ENCODE peak calls at places on chromosome 12, in six cellular contexts. One of them, this sample, is unnamed.

GRCh38 chr12:13727707-13728147 is 253.7 kb downstream of the GRIN2B start:
- DNase-seq in psoas muscle: no peak
- DNase-seq in mesendoderm: peak
- DNase-seq in HS-5: peak
- DNase-seq in Kasumi-1: no peak
- DNase-seq in stimulated activated CD8-positive, alpha-beta memory T cell treated with anti-CD3 and anti-CD28 coated beads, Interleukin-15, amount 100 ng/mL, for 24 hours: no peak
- DNase-seq in this sample: no peak

GRCh38 chr12:131457331-131458047 is 253.4 kb upstream of the SFSWAP start:
- DNase-seq in mesendoderm: no peak
- DNase-seq in stimulated activated CD8-positive, alpha-beta memory T cell treated with anti-CD3 and anti-CD28 coated beads, Interleukin-15, amount 100 ng/mL, for 24 hours: no peak
- DNase-seq in psoas muscle: no peak
- DNase-seq in HS-5: no peak
- DNase-seq in Kasumi-1: no peak
- DNase-seq in this sample: no peak

GRCh38 chr12:130686511-130686981 is 29.6 kb downstream of the RIMBP2 start:
- DNase-seq in mesendoderm: peak
- DNase-seq in stimulated activated CD8-positive, alpha-beta memory T cell treated with anti-CD3 and anti-CD28 coated beads, Interleukin-15, amount 100 ng/mL, for 24 hours: no peak
- DNase-seq in Kasumi-1: no peak
- DNase-seq in HS-5: no peak
- DNase-seq in psoas muscle: no peak
- DNase-seq in this sample: no peak

GRCh38 chr12:104358353-104359003 is 54.9 kb downstream of the EID3 start:
- DNase-seq in mesendoderm: peak
- DNase-seq in Kasumi-1: peak
- DNase-seq in psoas muscle: peak
- DNase-seq in HS-5: no peak
- DNase-seq in stimulated activated CD8-positive, alpha-beta memory T cell treated with anti-CD3 and anti-CD28 coated beads, Interleukin-15, amount 100 ng/mL, for 24 hours: no peak
- DNase-seq in this sample: peak

GRCh38 chr12:67070307-67070600 is 198.9 kb upstream of the CAND1 start:
- DNase-seq in HS-5: no peak
- DNase-seq in Kasumi-1: no peak
- DNase-seq in psoas muscle: no peak
- DNase-seq in stimulated activated CD8-positive, alpha-beta memory T cell treated with anti-CD3 and anti-CD28 coated beads, Interleukin-15, amount 100 ng/mL, for 24 hours: no peak
- DNase-seq in mesendoderm: peak
- DNase-seq in this sample: no peak

GRCh38 chr12:31034372-31034771 is 39.3 kb upstream of the DDX11 start:
- DNase-seq in Kasumi-1: no peak
- DNase-seq in mesendoderm: no peak
- DNase-seq in stimulated activated CD8-positive, alpha-beta memory T cell treated with anti-CD3 and anti-CD28 coated beads, Interleukin-15, amount 100 ng/mL, for 24 hours: no peak
- DNase-seq in HS-5: no peak
- DNase-seq in psoas muscle: no peak
- DNase-seq in this sample: no peak

GRCh38 chr12:130333341-130333740 is 4.3 kb upstream of the PIWIL1 start:
- DNase-seq in HS-5: no peak
- DNase-seq in psoas muscle: no peak
- DNase-seq in mesendoderm: peak
- DNase-seq in stimulated activated CD8-positive, alpha-beta memory T cell treated with anti-CD3 and anti-CD28 coated beads, Interleukin-15, amount 100 ng/mL, for 24 hours: no peak
- DNase-seq in Kasumi-1: no peak
- DNase-seq in this sample: no peak

GRCh38 chr12:121520586-121521086 is 60.2 kb downstream of the KDM2B start:
- DNase-seq in HS-5: no peak
- DNase-seq in psoas muscle: no peak
- DNase-seq in stimulated activated CD8-positive, alpha-beta memory T cell treated with anti-CD3 and anti-CD28 coated beads, Interleukin-15, amount 100 ng/mL, for 24 hours: no peak
- DNase-seq in Kasumi-1: no peak
- DNase-seq in mesendoderm: no peak
- DNase-seq in this sample: no peak

GRCh38 chr12:94575024-94575423 is 75.3 kb downstream of the TMCC3 start:
- DNase-seq in stimulated activated CD8-positive, alpha-beta memory T cell treated with anti-CD3 and anti-CD28 coated beads, Interleukin-15, amount 100 ng/mL, for 24 hours: no peak
- DNase-seq in psoas muscle: no peak
- DNase-seq in mesendoderm: no peak
- DNase-seq in HS-5: no peak
- DNase-seq in Kasumi-1: no peak
- DNase-seq in this sample: no peak

GRCh38 chr12:118359541-118359915 is 13.2 kb downstream of the TAOK3 start:
- DNase-seq in psoas muscle: no peak
- DNase-seq in Kasumi-1: peak
- DNase-seq in mesendoderm: no peak
- DNase-seq in stimulated activated CD8-positive, alpha-beta memory T cell treated with anti-CD3 and anti-CD28 coated beads, Interleukin-15, amount 100 ng/mL, for 24 hours: no peak
- DNase-seq in HS-5: no peak
- DNase-seq in this sample: no peak

GRCh38 chr12:92905258-92905810 is 23.8 kb downstream of the EEA1 start:
- DNase-seq in psoas muscle: no peak
- DNase-seq in Kasumi-1: no peak
- DNase-seq in stimulated activated CD8-positive, alpha-beta memory T cell treated with anti-CD3 and anti-CD28 coated beads, Interleukin-15, amount 100 ng/mL, for 24 hours: no peak
- DNase-seq in HS-5: no peak
- DNase-seq in mesendoderm: no peak
- DNase-seq in this sample: no peak

GRCh38 chr12:92304335-92305066 is 158.9 kb upstream of the BTG1 start:
- DNase-seq in Kasumi-1: no peak
- DNase-seq in stimulated activated CD8-positive, alpha-beta memory T cell treated with anti-CD3 and anti-CD28 coated beads, Interleukin-15, amount 100 ng/mL, for 24 hours: no peak
- DNase-seq in mesendoderm: peak
- DNase-seq in psoas muscle: no peak
- DNase-seq in HS-5: no peak
- DNase-seq in this sample: no peak

GRCh38 chr12:81257952-81258551 is 180.2 kb downstream of the ACSS3 start:
- DNase-seq in psoas muscle: no peak
- DNase-seq in HS-5: no peak
- DNase-seq in Kasumi-1: peak
- DNase-seq in stimulated activated CD8-positive, alpha-beta memory T cell treated with anti-CD3 and anti-CD28 coated beads, Interleukin-15, amount 100 ng/mL, for 24 hours: no peak
- DNase-seq in mesendoderm: peak
- DNase-seq in this sample: peak

GRCh38 chr12:40241741-40242140 is 16.9 kb downstream of the LRRK2 start:
- DNase-seq in psoas muscle: no peak
- DNase-seq in Kasumi-1: no peak
- DNase-seq in stimulated activated CD8-positive, alpha-beta memory T cell treated with anti-CD3 and anti-CD28 coated beads, Interleukin-15, amount 100 ng/mL, for 24 hours: no peak
- DNase-seq in mesendoderm: no peak
- DNase-seq in HS-5: no peak
- DNase-seq in this sample: no peak

GRCh38 chr12:12731178-12731577 is 14.0 kb downstream of the CDKN1B start:
- DNase-seq in HS-5: no peak
- DNase-seq in Kasumi-1: no peak
- DNase-seq in psoas muscle: no peak
- DNase-seq in stimulated activated CD8-positive, alpha-beta memory T cell treated with anti-CD3 and anti-CD28 coated beads, Interleukin-15, amount 100 ng/mL, for 24 hours: no peak
- DNase-seq in mesendoderm: no peak
- DNase-seq in this sample: no peak

GRCh38 chr12:81863406-81863805 is 104.3 kb upstream of the PPFIA2 start:
- DNase-seq in stimulated activated CD8-positive, alpha-beta memory T cell treated with anti-CD3 and anti-CD28 coated beads, Interleukin-15, amount 100 ng/mL, for 24 hours: no peak
- DNase-seq in mesendoderm: peak
- DNase-seq in psoas muscle: no peak
- DNase-seq in Kasumi-1: no peak
- DNase-seq in HS-5: no peak
- DNase-seq in this sample: no peak

GRCh38 chr12:91492648-91493047 is 310.0 kb upstream of the DCN start:
- DNase-seq in Kasumi-1: no peak
- DNase-seq in mesendoderm: no peak
- DNase-seq in HS-5: no peak
- DNase-seq in stimulated activated CD8-positive, alpha-beta memory T cell treated with anti-CD3 and anti-CD28 coated beads, Interleukin-15, amount 100 ng/mL, for 24 hours: no peak
- DNase-seq in psoas muscle: no peak
- DNase-seq in this sample: no peak